ENCODE peak calls at places on chromosomes 1 and 21, in four cellular contexts. M, S, I and B are unnamed samples.

GRCh38 chr1:147389532-147390184 is 147.2 kb downstream of the CHD1L start:
- DNase-seq in I (no peak), S (peak), M (peak), B (no peak)

GRCh38 chr1:227732586-227733308 is 2.4 kb downstream of the JMJD4 start:
- DNase-seq in I (no peak), S (no peak), M (no peak), B (no peak)

GRCh38 chr1:183989078-183989577 is 48.4 kb downstream of the COLGALT2 start:
- DNase-seq in I (no peak), S (peak), M (peak), B (peak)

GRCh38 chr21:46069166-46069565 is 28.7 kb upstream of the COL6A2 start:
- DNase-seq in S (no peak), I (no peak), M (no peak), B (no peak)

GRCh38 chr1:165828581-165829329 is 1.3 kb downstream of the UCK2 start:
- DNase-seq in S (peak), M (peak), I (no peak), B (peak)

GRCh38 chr1:180270767-180271639 is 40.9 kb downstream of the LHX4 start:
- DNase-seq in I (no peak), M (peak), S (no peak), B (peak)

GRCh38 chr1:228110536-228110935 is 1.4 kb upstream of the MRPL55 start:
- DNase-seq in I (no peak), S (no peak), M (no peak), B (no peak)

GRCh38 chr1:192439373-192440025 is 122.7 kb downstream of the RGS21 start:
- DNase-seq in M (peak), I (no peak), S (no peak), B (no peak)

GRCh38 chr1:2412773-2413494 is 570 bp upstream of the PEX10 start:
- DNase-seq in I (no peak), M (peak), S (peak), B (no peak)

GRCh38 chr1:38026592-38027200 is 14.2 kb downstream of the UTP11 start:
- DNase-seq in I (no peak), S (peak), M (peak), B (peak)

GRCh38 chr21:37367301-37367757 is 756 bp downstream of the DYRK1A start:
- DNase-seq in M (no peak), S (peak), I (no peak), B (no peak)

GRCh38 chr1:62131093-62131725 is 63.4 kb upstream of the L1TD1 start:
- DNase-seq in M (peak), I (no peak), S (peak), B (peak)

GRCh38 chr1:116375884-116376733 is 3.1 kb downstream of the ATP1A1 start:
- DNase-seq in S (no peak), M (peak), I (peak), B (peak)

GRCh38 chr1:21365036-21365435 is 74.8 kb upstream of the ECE1 start:
- DNase-seq in I (no peak), M (no peak), S (no peak), B (no peak)

GRCh38 chr1:102970496-102971078 is 137.7 kb downstream of the COL11A1 start:
- DNase-seq in I (no peak), M (peak), S (peak), B (no peak)

GRCh38 chr1:26295194-26296138 is 11.0 kb downstream of the UBXN11 start:
- DNase-seq in I (no peak), M (no peak), S (no peak), B (no peak)

GRCh38 chr1:6462412-6463119 is 3.4 kb downstream of the TNFRSF25 start:
- DNase-seq in S (no peak), I (no peak), M (no peak), B (no peak)

GRCh38 chr1:102032534-102032933 is 35.8 kb upstream of the OLFM3 start:
- DNase-seq in M (no peak), S (no peak), I (no peak), B (no peak)

GRCh38 chr21:38503588-38503987 is 5.3 kb upstream of the ERG start:
- DNase-seq in S (no peak), M (peak), I (no peak), B (no peak)

GRCh38 chr1:203204776-203205175 is 18.3 kb upstream of the CHI3L1 start:
- DNase-seq in I (no peak), S (no peak), M (peak), B (no peak)

GRCh38 chr1:1573843-1574720 is 581 bp downstream of the SSU72 start:
- DNase-seq in S (peak), M (peak), I (peak), B (peak)

GRCh38 chr1:185912504-185912903 is 178.3 kb downstream of the HMCN1 start:
- DNase-seq in S (no peak), M (no peak), I (no peak), B (no peak)

GRCh38 chr21:34651032-34651431 is 17.8 kb upstream of the CLIC6 start:
- DNase-seq in M (no peak), S (no peak), I (no peak), B (no peak)

GRCh38 chr1:7676274-7676945 is 94.7 kb upstream of the VAMP3 start:
- DNase-seq in S (no peak), M (no peak), I (no peak), B (no peak)

GRCh38 chr21:28734522-28735175 is 258.0 kb downstream of the LTN1 start:
- DNase-seq in S (no peak), I (no peak), M (no peak), B (no peak)

GRCh38 chr21:44911066-44911383 is 9.7 kb downstream of the ITGB2 start:
- DNase-seq in S (no peak), M (no peak), I (no peak), B (no peak)

GRCh38 chr1:1247341-1247913 is 905 bp upstream of the C1QTNF12 start:
- DNase-seq in S (no peak), M (no peak), I (no peak), B (no peak)

GRCh38 chr1:180173952-180174351 is 19.3 kb downstream of the QSOX1 start:
- DNase-seq in I (no peak), M (no peak), S (no peak), B (no peak)

GRCh38 chr1:165543651-165544452 is at the start of gene LRRC52:
- DNase-seq in S (no peak), M (no peak), I (no peak), B (peak)

GRCh38 chr1:231786126-231786525 is 159.5 kb downstream of the DISC1 start:
- DNase-seq in S (no peak), M (no peak), I (no peak), B (no peak)

GRCh38 chr1:5713101-5713820 is 279.0 kb downstream of the NPHP4 start:
- DNase-seq in S (no peak), M (no peak), I (no peak), B (peak)

GRCh38 chr1:81118550-81118949 is 682.2 kb upstream of the ADGRL2 start:
- DNase-seq in S (no peak), I (no peak), M (peak), B (no peak)

GRCh38 chr1:201582261-201582951 is 43.5 kb downstream of the NAV1 start:
- DNase-seq in S (no peak), M (peak), I (no peak), B (no peak)

GRCh38 chr1:116375165-116375883 is 2.3 kb downstream of the ATP1A1 start:
- DNase-seq in I (no peak), M (no peak), S (no peak), B (no peak)